ENCODE peak calls at places on chromosome 16, in four cellular contexts. J is A549, T is endothelial cell of umbilical vein, M is K562. V is an unnamed sample.
A peak's percentile ranks its signal among the peaks of the same experiment; 100 is the strongest.

GRCh38 chr16:21001262-21001661 is 100.7 kb downstream of the LYRM1 start:
- DNase-seq in J (peak; percentile 47), T (peak; percentile 27), M (peak; percentile 31), V (peak; percentile 55)

GRCh38 chr16:89360760-89361435 is 129.5 kb downstream of the ANKRD11 start:
- DNase-seq in J (no peak), T (peak; percentile 37), M (no peak), V (peak; percentile 77)

GRCh38 chr16:75311383-75311938 is 60.0 kb upstream of the BCAR1 start:
- DNase-seq in J (no peak), T (no peak), M (no peak), V (no peak)

GRCh38 chr16:50731130-50731988 is 10.5 kb upstream of the CYLD start:
- DNase-seq in J (no peak), T (no peak), M (no peak), V (no peak)

GRCh38 chr16:31143036-31143888 is 6.6 kb downstream of the PRSS36 start:
- DNase-seq in J (no peak), T (no peak), M (no peak), V (no peak)

GRCh38 chr16:3065069-3065741 is at the start of gene IL32:
- DNase-seq in J (peak; percentile 66), T (peak; percentile 88), M (no peak), V (no peak)

GRCh38 chr16:84502581-84502980 is 1.9 kb downstream of the MEAK7 start:
- DNase-seq in J (no peak), T (no peak), M (no peak), V (no peak)

GRCh38 chr16:68290455-68290854 is 20.3 kb downstream of the SLC7A6OS start:
- DNase-seq in J (no peak), T (no peak), M (no peak), V (no peak)

GRCh38 chr16:25692307-25692706 is 548 bp downstream of the HS3ST4 start:
- DNase-seq in J (no peak), T (no peak), M (no peak), V (no peak)

GRCh38 chr16:20879175-20880053 is 20.7 kb downstream of the DCUN1D3 start:
- DNase-seq in J (peak; percentile 24), T (peak; percentile 80), M (no peak), V (peak; percentile 33)

GRCh38 chr16:19748389-19749110 is 30.5 kb downstream of the IQCK start:
- DNase-seq in J (no peak), T (peak; percentile 12), M (no peak), V (no peak)

GRCh38 chr16:57576429-57576870 is 34.0 kb downstream of the ADGRG5 start:
- DNase-seq in J (peak; percentile 73), T (peak; percentile 68), M (peak; percentile 75), V (peak; percentile 83)

GRCh38 chr16:58418601-58419000 is 26.3 kb downstream of the GINS3 start:
- DNase-seq in J (no peak), T (peak; percentile 57), M (peak; percentile 30), V (peak; percentile 50)

GRCh38 chr16:9256196-9256595 is 164.8 kb downstream of the HAPSTR1 start:
- DNase-seq in J (peak; percentile 37), T (peak; percentile 3), M (peak; percentile 72), V (peak; percentile 39)

GRCh38 chr16:85535352-85536072 is 77.6 kb upstream of the GSE1 start:
- DNase-seq in J (no peak), T (no peak), M (peak; percentile 99), V (peak; percentile 89)

GRCh38 chr16:10385725-10386516 is at the start of gene ATF7IP2:
- DNase-seq in J (peak; percentile 96), T (peak; percentile 95), M (peak; percentile 97), V (peak; percentile 94)

GRCh38 chr16:74929636-74930035 is 55.3 kb downstream of the WDR59 start:
- DNase-seq in J (no peak), T (no peak), M (no peak), V (no peak)

GRCh38 chr16:12120331-12120981 is 143.9 kb downstream of the SNX29 start:
- DNase-seq in J (no peak), T (no peak), M (no peak), V (no peak)

GRCh38 chr16:2233872-2234812 is 2.1 kb upstream of the DNASE1L2 start:
- DNase-seq in J (no peak), T (no peak), M (no peak), V (no peak)

GRCh38 chr16:21300309-21301167 is 22.4 kb upstream of the CRYM start:
- DNase-seq in J (peak; percentile 99), T (peak; percentile 100), M (peak; percentile 92), V (peak; percentile 96)

GRCh38 chr16:75248536-75249380 is 2.7 kb downstream of the BCAR1 start:
- DNase-seq in J (no peak), T (no peak), M (no peak), V (no peak)

GRCh38 chr16:11164482-11165270 is 91.3 kb downstream of the SOCS1 start:
- DNase-seq in J (no peak), T (no peak), M (no peak), V (no peak)

DNA sequence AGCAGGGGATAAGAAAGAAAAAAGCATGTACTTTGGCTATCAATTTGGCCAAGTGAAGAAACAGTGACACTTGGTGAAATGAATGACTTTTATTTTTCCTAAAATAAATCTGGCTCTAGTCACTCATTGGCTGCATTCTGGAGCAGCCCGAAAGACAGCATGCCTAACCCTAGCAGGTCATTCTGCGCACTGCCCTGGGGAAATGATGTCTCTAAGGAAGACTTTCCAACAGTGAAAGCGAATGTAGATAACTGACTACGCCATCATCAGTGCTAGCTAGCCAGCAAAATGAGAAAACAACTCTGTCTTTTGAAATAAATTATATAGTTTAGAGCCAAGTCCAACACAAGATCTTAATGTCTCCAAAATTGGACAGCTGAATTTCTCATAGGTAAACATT is 57.7 kb downstream of the HYDIN start:
- DNase-seq in J (no peak), T (no peak), M (no peak), V (no peak)
- TF ChIP-seq MYC in J (no peak), T (no peak), M (no peak), V (no peak)

GRCh38 chr16:17275989-17276530 is 194.7 kb downstream of the XYLT1 start:
- DNase-seq in J (no peak), T (no peak), M (no peak), V (no peak)

GRCh38 chr16:17272716-17273115 is 198.0 kb downstream of the XYLT1 start:
- DNase-seq in J (no peak), T (no peak), M (no peak), V (no peak)

GRCh38 chr16:17273142-17273561 is 197.6 kb downstream of the XYLT1 start:
- DNase-seq in J (peak; percentile 48), T (no peak), M (no peak), V (peak; percentile 75)

GRCh38 chr16:17276610-17277009 is 194.2 kb downstream of the XYLT1 start:
- DNase-seq in J (no peak), T (no peak), M (no peak), V (no peak)

GRCh38 chr16:17275076-17275732 is 195.6 kb downstream of the XYLT1 start:
- DNase-seq in J (peak; percentile 51), T (no peak), M (no peak), V (no peak)
- TF ChIP-seq MAX in J (no peak), T (no peak), M (no peak), V (no peak)

GRCh38 chr16:81537721-81538561 is 93.3 kb downstream of the CMIP start:
- DNase-seq in J (no peak), T (no peak), M (no peak), V (peak; percentile 57)
- TF ChIP-seq MYC in J (no peak), T (no peak), M (no peak), V (no peak)

DNA sequence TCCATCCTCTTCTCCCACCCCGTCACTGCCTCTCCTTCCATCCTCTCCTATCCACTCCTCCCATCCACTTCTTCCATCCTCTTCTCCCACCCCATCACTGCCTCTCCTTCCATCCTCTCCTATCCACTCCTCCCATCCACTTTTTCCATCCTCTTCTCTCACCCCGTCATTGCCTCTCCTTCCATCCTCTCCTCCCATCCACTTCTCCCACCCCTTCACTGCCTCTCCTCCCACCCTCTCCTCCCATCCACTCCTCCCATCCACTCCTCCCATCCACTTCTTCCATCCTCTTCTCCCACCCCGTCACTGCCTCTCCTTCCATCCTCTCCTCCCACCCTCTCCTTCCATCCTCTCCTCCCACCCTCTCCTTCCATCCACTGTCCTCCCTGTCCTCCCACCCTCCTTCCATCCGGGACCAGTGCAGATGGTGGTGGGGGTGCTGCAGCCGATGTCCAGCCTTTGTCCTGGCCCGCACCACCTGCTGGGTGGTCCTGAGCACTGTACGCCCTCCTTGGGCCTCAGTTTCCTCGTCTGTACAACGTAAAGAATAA is 1.1 kb downstream of the WFIKKN1 start:
- DNase-seq in J (no peak), T (no peak), M (no peak), V (no peak)
- TF ChIP-seq MAX in J (no peak), T (no peak), M (no peak), V (no peak)

GRCh38 chr16:65534121-65534528 is 412.3 kb upstream of the CDH11 start:
- DNase-seq in J (no peak), T (no peak), M (no peak), V (no peak)
- TF ChIP-seq MYC in J (no peak), T (no peak), M (no peak), V (no peak)

GRCh38 chr16:87330646-87331045 is 13.5 kb upstream of the C16orf95 start:
- DNase-seq in J (no peak), T (no peak), M (no peak), V (no peak)

GRCh38 chr16:87329436-87330256 is 12.5 kb upstream of the C16orf95 start:
- DNase-seq in J (no peak), T (no peak), M (no peak), V (no peak)

GRCh38 chr16:87327798-87328495 is 10.8 kb upstream of the C16orf95 start:
- DNase-seq in J (no peak), T (no peak), M (no peak), V (no peak)

GRCh38 chr16:87330257-87330624 is 13.0 kb upstream of the C16orf95 start:
- DNase-seq in J (no peak), T (no peak), M (no peak), V (no peak)

GRCh38 chr16:87328846-87329245 is 11.7 kb upstream of the C16orf95 start:
- DNase-seq in J (no peak), T (no peak), M (no peak), V (no peak)
- TF ChIP-seq MAX in J (no peak), T (no peak), M (no peak), V (no peak)

V was measured in NB4.